ENCODE peak calls at places on chromosomes 4 and X, in four cellular contexts. J is HCT116, Z is H1, T is GM12878. U is an unnamed sample.
A peak's percentile ranks its signal among the peaks of the same experiment; 100 is the strongest.

GRCh38 chr4:110778526-110778925 is 155.6 kb upstream of the PITX2 start:
- DNase-seq in J (no peak), Z (no peak), T (no peak), U (no peak)

GRCh38 chr4:17618926-17619325 is 4.5 kb downstream of the MED28 start:
- DNase-seq in J (no peak), Z (no peak), T (no peak), U (no peak)

GRCh38 chr4:132958457-132959263 is 190.4 kb upstream of the PCDH10 start:
- DNase-seq in J (no peak), Z (no peak), T (no peak), U (no peak)

GRCh38 chrX:72308566-72309296 is 3.0 kb upstream of the CITED1 start:
- DNase-seq in J (peak; percentile 34), Z (no peak), T (no peak), U (peak; percentile 27)

GRCh38 chrX:49878834-49879655 is at the start of gene USP27X:
- DNase-seq in J (peak; percentile 59), Z (peak; percentile 17), T (peak; percentile 27), U (peak; percentile 86)

GRCh38 chr4:152780267-152780811 is 585 bp downstream of the ARFIP1 start:
- DNase-seq in J (no peak), Z (no peak), T (no peak), U (peak; percentile 13)

GRCh38 chr4:36244257-36245084 is at the start of gene ARAP2:
- DNase-seq in J (peak; percentile 61), Z (no peak), T (no peak), U (no peak)

GRCh38 chrX:17465201-17465600 is 90.2 kb downstream of the NHS start:
- DNase-seq in J (no peak), Z (no peak), T (no peak), U (no peak)

GRCh38 chrX:12138366-12139313 is at the start of gene FRMPD4:
- DNase-seq in J (no peak), Z (no peak), T (no peak), U (no peak)

GRCh38 chr4:40363382-40363920 is 28.3 kb downstream of the CHRNA9 start:
- DNase-seq in J (no peak), Z (no peak), T (no peak), U (no peak)

GRCh38 chrX:86149089-86149488 is 838 bp downstream of the DACH2 start:
- DNase-seq in J (no peak), Z (no peak), T (no peak), U (no peak)

GRCh38 chr4:55554453-55555030 is 7.8 kb upstream of the CLOCK start:
- DNase-seq in J (peak; percentile 36), Z (no peak), T (no peak), U (peak; percentile 19)

GRCh38 chr4:36027203-36027602 is 217.1 kb downstream of the ARAP2 start:
- DNase-seq in J (no peak), Z (no peak), T (no peak), U (no peak)

GRCh38 chr4:186887211-186887785 is 163.6 kb upstream of the FAT1 start:
- DNase-seq in J (no peak), Z (no peak), T (no peak), U (no peak)

GRCh38 chr4:164023214-164023613 is 528.7 kb downstream of the TMA16 start:
- DNase-seq in J (peak; percentile 12), Z (no peak), T (no peak), U (no peak)

GRCh38 chr4:123832173-123833026 is 435.8 kb downstream of the SPRY1 start:
- DNase-seq in J (no peak), Z (no peak), T (no peak), U (no peak)

GRCh38 chr4:186881521-186882220 is 158.0 kb upstream of the FAT1 start:
- DNase-seq in J (peak; percentile 84), Z (no peak), T (no peak), U (no peak)

GRCh38 chr4:82044141-82044993 is 329.4 kb downstream of the HNRNPD start:
- DNase-seq in J (no peak), Z (peak; percentile 41), T (no peak), U (no peak)

GRCh38 chr4:65911720-65912119 is 241.4 kb upstream of the EPHA5 start:
- DNase-seq in J (no peak), Z (no peak), T (no peak), U (no peak)

GRCh38 chrX:103791826-103792458 is 15.3 kb downstream of the PLP1 start:
- DNase-seq in J (no peak), Z (no peak), T (no peak), U (no peak)

GRCh38 chrX:103792916-103793540 is 16.4 kb downstream of the PLP1 start:
- DNase-seq in J (no peak), Z (no peak), T (no peak), U (no peak)

GRCh38 chrX:103791233-103791632 is 14.6 kb downstream of the PLP1 start:
- DNase-seq in J (no peak), Z (no peak), T (no peak), U (no peak)

GRCh38 chrX:103794117-103794516 is 17.5 kb downstream of the PLP1 start:
- DNase-seq in J (no peak), Z (no peak), T (no peak), U (no peak)

DNA sequence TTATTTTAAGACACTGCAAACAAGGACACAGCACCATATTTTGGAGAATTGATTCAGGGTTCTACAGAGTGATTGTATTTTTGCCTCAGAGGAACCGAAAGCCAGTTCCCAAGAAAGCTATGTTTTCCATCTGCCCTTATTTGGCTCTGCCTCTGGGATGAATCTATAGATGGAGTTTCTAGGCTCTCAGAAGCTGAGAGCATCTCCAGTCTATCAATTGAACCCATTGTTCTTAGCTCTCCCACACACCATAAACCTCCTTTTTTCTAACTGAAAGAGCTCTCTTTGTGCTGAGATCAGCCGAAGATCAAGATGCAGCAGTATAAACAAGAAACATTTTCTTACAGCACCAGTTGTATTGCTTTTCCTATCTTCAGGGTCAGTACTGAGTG is 16.9 kb downstream of the PLP1 start:
- DNase-seq in J (no peak), Z (no peak), T (no peak), U (no peak)
- TF ChIP-seq SP1 in J (no peak), Z (no peak), T (no peak), U (no peak)

DNA sequence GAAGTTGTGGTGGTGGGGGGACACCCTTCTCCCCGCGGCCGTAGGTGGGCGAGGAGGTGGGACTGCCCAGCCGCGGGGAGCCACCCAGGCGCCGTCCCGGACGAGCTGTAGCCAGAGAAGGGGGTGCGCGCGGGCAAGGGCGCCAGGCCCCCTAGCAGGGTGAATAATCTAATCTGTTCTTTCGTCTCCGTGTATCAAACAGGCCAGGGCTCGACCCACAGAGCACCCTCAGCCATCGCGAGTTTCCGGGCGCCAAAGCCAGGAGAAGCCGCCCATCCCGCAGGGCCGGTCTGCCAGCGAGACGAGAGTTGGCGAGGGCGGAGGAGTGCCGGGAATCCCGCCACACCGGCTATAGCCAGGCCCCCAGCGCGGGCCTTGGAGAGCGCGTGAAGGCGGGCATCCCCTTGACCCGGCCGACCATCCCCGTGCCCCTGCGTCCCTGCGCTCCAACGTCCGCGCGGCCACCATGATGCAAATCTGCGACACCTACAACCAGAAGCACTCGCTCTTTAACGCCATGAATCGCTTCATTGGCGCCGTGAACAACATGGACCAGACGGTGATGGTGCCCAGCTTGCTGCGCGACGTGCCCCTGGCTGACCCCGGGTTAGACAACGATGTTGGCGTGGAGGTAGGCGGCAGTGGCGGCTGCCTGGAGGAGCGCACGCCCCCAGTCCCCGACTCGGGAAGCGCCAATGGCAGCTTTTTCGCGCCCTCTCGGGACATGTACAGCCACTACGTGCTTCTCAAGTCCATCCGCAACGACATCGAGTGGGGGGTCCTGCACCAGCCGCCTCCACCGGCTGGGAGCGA is 3.4 kb downstream of the MID1IP1 start:
- DNase-seq in J (no peak), Z (no peak), T (no peak), U (no peak)
- TF ChIP-seq YY1 in J (no peak), Z (no peak), T (peak; percentile 62), U (peak; percentile 19)

DNA sequence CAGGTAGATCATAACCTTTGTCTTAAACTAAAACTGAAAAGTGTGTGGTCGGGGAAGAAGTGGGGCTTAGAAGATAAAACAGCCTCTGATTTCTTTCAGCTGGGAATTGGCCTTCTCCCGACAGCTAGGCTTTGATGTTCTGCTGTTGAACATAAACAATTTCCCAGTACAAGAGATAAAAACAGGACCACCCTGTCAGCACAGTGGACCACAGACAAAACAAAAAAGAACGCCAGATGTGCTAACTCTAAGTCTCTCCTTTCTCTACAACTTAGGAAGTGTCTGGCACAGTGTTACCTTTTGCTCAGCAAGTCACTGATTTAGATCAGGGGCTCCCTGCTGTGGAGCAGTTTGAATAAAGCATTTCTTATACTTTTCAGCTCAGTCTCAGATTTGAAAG is 87.5 kb upstream of the UXT start:
- DNase-seq in J (no peak), Z (no peak), T (no peak), U (no peak)
- TF ChIP-seq SP1 in J (no peak), Z (no peak), T (no peak), U (no peak)

GRCh38 chrX:74389016-74389415 is 32.3 kb upstream of the SLC16A2 start:
- DNase-seq in J (no peak), Z (no peak), T (no peak), U (no peak)

GRCh38 chrX:74382613-74383012 is 38.7 kb upstream of the SLC16A2 start:
- DNase-seq in J (peak; percentile 41), Z (peak; percentile 17), T (peak; percentile 3), U (peak; percentile 29)

GRCh38 chrX:74383611-74384010 is 37.7 kb upstream of the SLC16A2 start:
- DNase-seq in J (peak; percentile 13), Z (no peak), T (no peak), U (peak; percentile 13)
- TF ChIP-seq YY1 in J (no peak), Z (no peak), T (peak; percentile 7), U (no peak)

DNA sequence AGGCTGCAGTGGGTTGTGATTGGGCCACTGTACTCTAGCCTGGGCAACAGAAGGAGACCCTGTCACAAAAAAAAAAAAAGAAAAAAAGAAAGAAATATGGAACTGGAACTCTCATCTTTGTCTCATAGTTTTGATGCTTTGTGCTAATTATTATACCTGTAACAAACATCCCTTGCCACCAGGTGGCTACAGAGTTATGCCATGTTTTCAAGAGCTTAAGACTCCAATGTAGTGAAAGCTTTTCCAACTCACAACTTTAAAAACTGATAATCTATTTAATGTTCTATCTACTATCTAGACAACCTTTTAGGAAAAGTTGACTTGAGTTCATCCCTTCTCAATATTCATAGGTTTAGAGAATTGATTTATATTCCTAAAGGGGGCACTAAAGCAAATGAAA is 42.4 kb downstream of the HTR2C start:
- DNase-seq in J (no peak), Z (no peak), T (no peak), U (peak; percentile 0)
- TF ChIP-seq SP1 in J (no peak), Z (no peak), T (no peak), U (no peak)

DNA sequence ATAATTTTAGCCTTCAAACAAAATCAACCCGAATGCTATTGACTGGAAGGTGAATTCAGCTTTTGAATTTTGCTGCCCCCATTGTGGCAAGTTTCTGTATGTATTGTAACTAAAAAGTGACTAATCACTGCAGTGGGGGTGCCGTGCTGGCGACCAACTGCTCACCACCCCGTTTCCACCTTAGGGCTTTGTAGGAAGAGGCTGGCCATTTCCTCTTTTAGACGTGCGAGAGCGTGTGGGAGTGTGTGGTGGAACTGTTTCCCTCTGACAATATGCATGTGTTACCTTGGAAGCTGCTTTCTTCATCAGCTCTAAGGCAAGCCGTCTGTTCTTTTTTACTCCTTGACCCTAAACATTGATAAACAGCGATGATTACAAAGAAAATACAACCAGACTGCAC is 78.8 kb downstream of the SEL1L3 start:
- DNase-seq in J (no peak), Z (no peak), T (no peak), U (no peak)
- TF ChIP-seq YY1 in J (no peak), Z (no peak), T (no peak), U (no peak)

DNA sequence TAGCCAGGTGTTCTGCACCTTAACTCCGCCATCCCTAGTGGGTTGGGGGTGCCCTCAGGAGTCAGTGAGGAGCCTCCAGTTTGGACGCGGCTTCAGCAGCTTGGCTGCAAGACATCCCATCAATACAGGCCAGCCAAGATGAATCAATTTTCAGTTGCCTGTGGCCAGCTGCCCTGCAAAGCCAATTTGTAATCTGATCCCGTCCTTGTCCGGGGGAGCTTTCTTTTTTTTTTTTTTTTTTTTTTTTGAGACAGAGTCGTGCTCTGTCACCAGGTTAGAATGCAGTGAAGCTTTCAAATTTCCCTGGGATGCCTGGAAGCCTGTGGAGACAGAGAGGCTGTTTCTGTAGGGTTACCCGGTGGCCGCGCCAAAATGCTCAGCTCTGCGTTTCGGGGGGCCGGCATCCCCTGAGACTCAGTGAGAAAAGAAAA is 192.5 kb downstream of the ASMT start:
- DNase-seq in J (no peak), Z (peak; percentile 5), T (no peak), U (no peak)
- TF ChIP-seq SP1 in J (no peak), Z (peak; percentile 24), T (no peak), U (no peak)